ENCODE peak calls at places on chromosomes 5 and 9, in four cellular contexts. Z is ovary, C is HepG2, G is HCT116. P is an unnamed sample.

GRCh38 chr5:126363658-126364057 is 59.6 kb upstream of the GRAMD2B start:
- DNase-seq in Z (no peak), C (peak; percentile 51), G (no peak), P (no peak)

GRCh38 chr5:138339086-138339456 is 1.0 kb downstream of the FAM53C start:
- DNase-seq in Z (no peak), C (no peak), G (no peak), P (no peak)

GRCh38 chr5:117394506-117395157 is 820.0 kb upstream of the SEMA6A start:
- DNase-seq in Z (no peak), C (no peak), G (no peak), P (no peak)

GRCh38 chr5:103472820-103473219 is 89.8 kb downstream of the NUDT12 start:
- DNase-seq in Z (no peak), C (peak; percentile 25), G (no peak), P (no peak)

GRCh38 chr5:178453224-178453623 is 137.0 kb downstream of the COL23A1 start:
- DNase-seq in Z (no peak), C (no peak), G (no peak), P (peak; percentile 17)

GRCh38 chr9:114691046-114691955 is 9.3 kb upstream of the TEX48 start:
- DNase-seq in Z (no peak), C (no peak), G (peak; percentile 85), P (peak; percentile 55)

GRCh38 chr5:179120421-179120861 is 60.3 kb downstream of the ZNF354C start:
- DNase-seq in Z (no peak), C (no peak), G (no peak), P (no peak)

GRCh38 chr5:172282277-172283019 is 1.1 kb downstream of the UBTD2 start:
- DNase-seq in Z (no peak), C (no peak), G (no peak), P (peak; percentile 45)

GRCh38 chr5:135220394-135221186 is 178.4 kb downstream of the MACROH2A1 start:
- DNase-seq in Z (no peak), C (no peak), G (no peak), P (no peak)

GRCh38 chr9:77307166-77307565 is 129.8 kb downstream of the VPS13A start:
- DNase-seq in Z (no peak), C (no peak), G (no peak), P (no peak)

GRCh38 chr9:102631559-102631958 is 363.6 kb upstream of the CYLC2 start:
- DNase-seq in Z (no peak), C (peak; percentile 2), G (no peak), P (no peak)

GRCh38 chr5:172096184-172096941 is 89.9 kb upstream of the FBXW11 start:
- DNase-seq in Z (no peak), C (no peak), G (no peak), P (no peak)

GRCh38 chr5:143828710-143829109 is 16.7 kb downstream of the HMHB1 start:
- DNase-seq in Z (no peak), C (no peak), G (no peak), P (no peak)

GRCh38 chr5:74957906-74958305 is 91.7 kb upstream of the FAM169A start:
- DNase-seq in Z (no peak), C (no peak), G (no peak), P (no peak)

GRCh38 chr5:157387683-157388093 is 72.3 kb upstream of the NIPAL4 start:
- DNase-seq in Z (peak; percentile 33), C (peak; percentile 23), G (peak; percentile 38), P (peak; percentile 33)

GRCh38 chr5:170269579-170269978 is 28.0 kb downstream of the LCP2 start:
- DNase-seq in Z (no peak), C (no peak), G (no peak), P (no peak)

GRCh38 chr9:69253057-69253456 is 72.0 kb upstream of the ENTREP1 start:
- DNase-seq in Z (no peak), C (no peak), G (no peak), P (no peak)

GRCh38 chr5:158877706-158878105 is 222.0 kb downstream of the EBF1 start:
- DNase-seq in Z (no peak), C (no peak), G (no peak), P (no peak)

GRCh38 chr5:172049226-172049796 is 42.9 kb upstream of the FBXW11 start:
- DNase-seq in Z (no peak), C (no peak), G (no peak), P (no peak)

GRCh38 chr9:125524522-125524921 is 182.5 kb downstream of the MAPKAP1 start:
- DNase-seq in Z (no peak), C (no peak), G (no peak), P (no peak)

GRCh38 chr5:36938129-36938528 is 61.6 kb downstream of the NIPBL start:
- DNase-seq in Z (no peak), C (no peak), G (no peak), P (no peak)

GRCh38 chr5:43484049-43484849 is 584 bp upstream of the TMEM267 start:
- DNase-seq in Z (peak; percentile 81), C (peak; percentile 69), G (peak; percentile 51), P (peak; percentile 71)
- TF ChIP-seq POLR2A in Z (no peak), C (no peak), G (no peak), P (peak; percentile 31)

GRCh38 chr9:112002847-112003457 is 106.3 kb downstream of the UGCG start:
- DNase-seq in Z (no peak), C (no peak), G (no peak), P (no peak)

GRCh38 chr9:112002131-112002846 is 105.7 kb downstream of the UGCG start:
- DNase-seq in Z (no peak), C (no peak), G (no peak), P (no peak)

GRCh38 chr9:112000743-112001142 is 104.1 kb downstream of the UGCG start:
- DNase-seq in Z (no peak), C (no peak), G (no peak), P (no peak)

GRCh38 chr9:112005939-112006338 is 109.3 kb downstream of the UGCG start:
- DNase-seq in Z (no peak), C (no peak), G (no peak), P (no peak)

DNA sequence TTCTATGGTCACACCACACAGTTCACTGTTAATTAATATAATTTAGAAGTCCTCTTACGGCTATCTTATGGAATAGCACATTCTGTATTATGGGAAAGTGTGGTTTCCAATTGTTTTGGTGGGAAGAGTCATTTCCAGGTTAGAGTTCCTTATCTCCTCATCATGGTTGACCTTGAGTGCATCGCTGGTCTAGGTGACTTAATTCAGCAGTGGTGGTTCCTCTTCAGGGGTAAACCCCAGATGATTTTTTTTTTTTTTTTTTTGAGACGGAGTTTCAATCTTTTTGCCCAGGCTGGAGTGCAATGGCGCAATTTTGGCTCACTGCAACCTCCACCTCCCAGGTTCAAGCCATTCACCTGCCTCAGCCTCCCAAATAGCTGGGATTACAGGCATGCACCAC is 106.9 kb downstream of the UGCG start:
- DNase-seq in Z (no peak), C (no peak), G (no peak), P (no peak)
- TF ChIP-seq POLR2A in Z (no peak), C (no peak), G (no peak), P (no peak)

GRCh38 chr9:115946530-115946929 is 207.1 kb upstream of the PAPPA start:
- DNase-seq in Z (no peak), C (peak; percentile 88), G (no peak), P (no peak)

GRCh38 chr9:115941561-115942315 is 211.9 kb upstream of the PAPPA start:
- DNase-seq in Z (no peak), C (no peak), G (no peak), P (no peak)

GRCh38 chr9:115945009-115945431 is 208.6 kb upstream of the PAPPA start:
- DNase-seq in Z (no peak), C (no peak), G (no peak), P (no peak)

GRCh38 chr9:115943591-115944165 is 209.9 kb upstream of the PAPPA start:
- DNase-seq in Z (no peak), C (no peak), G (no peak), P (no peak)

DNA sequence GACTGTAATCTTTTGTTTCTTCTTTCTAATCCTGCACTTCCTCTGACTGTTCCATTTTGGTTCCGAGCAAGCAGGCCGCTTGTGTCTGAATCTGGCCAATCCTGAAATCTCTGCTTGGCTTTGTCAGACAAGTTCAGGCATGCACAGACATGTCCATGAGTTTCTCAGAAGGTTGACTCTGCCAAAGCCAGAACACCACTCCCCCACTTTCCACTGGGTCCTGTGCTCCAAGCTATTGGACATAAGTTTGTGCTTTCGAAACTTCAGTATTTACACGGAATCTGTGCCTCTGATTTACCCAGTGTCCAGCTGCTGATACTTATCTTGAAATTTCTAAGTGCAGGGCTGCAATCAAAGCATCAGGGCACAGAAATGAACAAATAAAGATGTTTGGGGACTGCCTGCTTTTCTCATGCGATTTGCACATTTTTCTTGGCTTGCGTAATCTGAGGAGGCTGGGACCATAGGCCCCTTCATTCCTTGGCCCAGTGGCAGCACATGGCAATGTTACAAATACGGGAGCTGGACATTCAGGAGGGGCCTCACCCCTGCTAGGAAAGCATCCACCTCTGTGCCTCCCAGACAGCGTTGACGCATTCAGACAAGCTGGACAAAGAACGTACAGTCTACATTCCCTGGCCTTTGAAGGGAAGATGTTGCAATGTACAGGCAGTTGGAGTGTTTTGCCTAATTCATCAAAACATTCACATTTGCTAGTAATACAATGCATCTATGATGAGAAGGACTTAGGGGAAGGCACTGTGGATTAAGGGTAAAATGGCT is 209.2 kb upstream of the PAPPA start:
- DNase-seq in Z (no peak), C (peak; percentile 99), G (no peak), P (no peak)
- TF ChIP-seq POLR2A in Z (no peak), C (peak; percentile 30), G (no peak), P (no peak)

GRCh38 chr9:89418882-89419641 is 78.9 kb downstream of the SEMA4D start:
- DNase-seq in Z (no peak), C (no peak), G (no peak), P (no peak)
- TF ChIP-seq POLR2A in Z (no peak), C (no peak), G (no peak), P (no peak)

GRCh38 chr5:87340716-87341115 is 72.0 kb downstream of the CCNH start:
- DNase-seq in Z (no peak), C (no peak), G (no peak), P (no peak)
- TF ChIP-seq POLR2A in Z (no peak), C (no peak), G (no peak), P (no peak)

GRCh38 chr5:15249152-15249551 is 250.8 kb upstream of the FBXL7 start:
- DNase-seq in Z (no peak), C (no peak), G (no peak), P (peak; percentile 14)

GRCh38 chr5:15248731-15249130 is 251.2 kb upstream of the FBXL7 start:
- DNase-seq in Z (no peak), C (no peak), G (no peak), P (no peak)

GRCh38 chr5:15255601-15256000 is 244.4 kb upstream of the FBXL7 start:
- DNase-seq in Z (no peak), C (no peak), G (no peak), P (no peak)

GRCh38 chr5:15252331-15252730 is 247.6 kb upstream of the FBXL7 start:
- DNase-seq in Z (no peak), C (no peak), G (no peak), P (no peak)

DNA sequence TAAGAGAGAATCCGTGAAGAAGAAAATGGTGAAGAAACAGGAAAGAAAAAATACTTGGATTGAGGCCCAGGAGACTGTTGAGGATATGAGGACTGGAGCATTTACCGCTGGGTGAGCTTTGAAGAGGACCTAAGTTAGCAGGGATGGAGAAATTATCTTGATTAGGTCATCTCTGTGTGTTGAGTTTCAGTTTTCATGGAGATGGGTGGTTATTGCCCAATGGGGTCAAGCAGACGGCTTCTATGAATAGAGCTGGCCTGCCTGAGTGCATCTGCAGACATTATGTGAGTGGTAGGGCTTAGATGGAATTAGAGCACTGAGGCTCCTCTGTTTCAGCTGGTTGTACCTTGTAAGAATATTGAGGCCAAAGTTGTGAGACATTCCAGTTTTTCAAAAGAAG is 245.4 kb upstream of the FBXL7 start:
- DNase-seq in Z (no peak), C (no peak), G (no peak), P (no peak)
- TF ChIP-seq POLR2A in Z (no peak), C (no peak), G (no peak), P (no peak)